ENCODE peak calls at places on chromosomes 6 and 20, in five cellular contexts. X is Peyer's patch, N is heart right ventricle, K is HCT116, D is ovary. R is an unnamed sample.

GRCh38 chr6:112289039-112289566 is 34.7 kb upstream of the LAMA4 start:
- DNase-seq in X (no peak), N (peak; percentile 61), K (no peak), D (peak; percentile 72), R (peak; percentile 35)

GRCh38 chr6:55069132-55069781 is 105.1 kb upstream of the HCRTR2 start:
- DNase-seq in X (no peak), N (no peak), K (peak; percentile 49), D (no peak), R (peak; percentile 39)

GRCh38 chr6:65780691-65781090 is 73.7 kb upstream of the EYS start:
- DNase-seq in X (no peak), N (no peak), K (no peak), D (no peak), R (no peak)

GRCh38 chr6:157550114-157550989 is 169.4 kb downstream of the ZDHHC14 start:
- DNase-seq in X (no peak), N (no peak), K (no peak), D (no peak), R (no peak)

GRCh38 chr6:137157601-137158000 is 15.8 kb downstream of the IL22RA2 start:
- DNase-seq in X (no peak), N (no peak), K (no peak), D (no peak), R (no peak)

GRCh38 chr20:16761305-16761829 is 13.2 kb downstream of the OTOR start:
- DNase-seq in X (no peak), N (no peak), K (peak; percentile 74), D (peak; percentile 32), R (peak; percentile 52)

GRCh38 chr6:39808934-39809333 is 16.8 kb downstream of the DAAM2 start:
- DNase-seq in X (no peak), N (no peak), K (no peak), D (no peak), R (no peak)

GRCh38 chr20:5078399-5078958 is 41.3 kb downstream of the PCNA start:
- DNase-seq in X (peak; percentile 61), N (peak; percentile 22), K (no peak), D (no peak), R (no peak)

GRCh38 chr20:42795399-42795798 is 394.3 kb downstream of the PTPRT start:
- DNase-seq in X (no peak), N (no peak), K (no peak), D (no peak), R (no peak)

GRCh38 chr6:161242779-161243693 is 30.8 kb downstream of the AGPAT4 start:
- DNase-seq in X (no peak), N (no peak), K (no peak), D (no peak), R (no peak)
- H3K4me3 ChIP-seq in X (no peak overlapping the region), N (no peak overlapping the region), K (no peak overlapping the region), D (no peak overlapping the region), R (no peak overlapping the region)

GRCh38 chr6:32942555-32942954 is 1.7 kb upstream of the HLA-DMB start:
- DNase-seq in X (no peak), N (no peak), K (no peak), D (no peak), R (no peak)
- H3K4me1 ChIP-seq in X (no peaks in the 10 kb centered on the region), N (peaks cover 24% of the 10 kb centered on the region), K (peaks cover 4% of the 10 kb centered on the region), D (no peaks in the 10 kb centered on the region), R (no peaks in the 10 kb centered on the region)

GRCh38 chr6:16031278-16031981 is 97.5 kb upstream of the MYLIP start:
- DNase-seq in X (no peak), N (no peak), K (no peak), D (no peak), R (no peak)

GRCh38 chr6:16038938-16039337 is 89.9 kb upstream of the MYLIP start:
- DNase-seq in X (no peak), N (no peak), K (no peak), D (no peak), R (no peak)

GRCh38 chr6:16035488-16036080 is 93.3 kb upstream of the MYLIP start:
- DNase-seq in X (no peak), N (no peak), K (no peak), D (no peak), R (no peak)

GRCh38 chr6:16028966-16029365 is 99.9 kb upstream of the MYLIP start:
- DNase-seq in X (no peak), N (no peak), K (no peak), D (no peak), R (no peak)

DNA sequence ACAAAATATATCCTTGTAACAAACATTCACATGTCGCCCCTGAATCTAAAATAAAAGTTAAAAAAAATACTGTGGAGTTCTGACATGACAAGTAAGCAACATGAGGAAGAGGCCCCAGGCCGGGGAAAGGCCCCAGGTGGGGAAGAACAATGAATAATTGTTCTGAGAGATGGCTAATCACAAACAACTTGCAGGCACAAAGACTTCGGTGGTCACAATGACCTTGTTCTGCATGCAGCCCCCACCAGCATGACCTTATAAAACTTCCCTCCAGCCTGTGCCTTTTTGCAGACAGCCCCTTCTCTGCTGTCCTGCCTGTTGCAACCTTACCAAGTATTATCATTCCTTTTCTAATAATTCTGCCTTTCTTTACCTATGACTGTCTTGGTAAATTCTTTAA is 95.7 kb upstream of the MYLIP start:
- DNase-seq in X (no peak), N (no peak), K (no peak), D (no peak), R (no peak)
- H3K27me3 ChIP-seq in X (no peaks in the 10 kb centered on the region), N (no peaks in the 10 kb centered on the region), K (no peaks in the 10 kb centered on the region), D (no peaks in the 10 kb centered on the region), R (no peaks in the 10 kb centered on the region)

GRCh38 chr6:49935387-49935786 is 28.6 kb downstream of the DEFB114 start:
- DNase-seq in X (no peak), N (no peak), K (no peak), D (no peak), R (no peak)
- H3K4me3 ChIP-seq in X (no peak overlapping the region), N (no peak overlapping the region), K (no peak overlapping the region), D (no peak overlapping the region), R (no peak overlapping the region)

DNA sequence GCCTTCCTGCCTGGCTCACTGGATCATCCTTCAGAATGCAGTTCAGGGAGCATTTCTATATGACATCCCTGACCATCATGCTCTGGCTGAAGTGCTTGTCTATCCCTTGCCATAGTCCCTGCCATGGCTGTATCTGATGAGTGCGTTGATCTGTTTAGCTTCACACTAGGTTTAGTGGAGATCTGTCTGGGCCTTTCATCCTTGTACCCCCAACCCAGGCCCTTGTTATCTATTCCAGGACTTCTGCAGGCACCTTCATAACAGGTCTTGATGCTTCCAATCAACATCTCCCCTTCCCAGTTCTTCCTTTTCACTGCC is 102.4 kb downstream of the QRSL1 start:
- DNase-seq in X (no peak), N (no peak), K (no peak), D (no peak), R (no peak)
- H3K4me1 ChIP-seq in X (peaks cover 4% of the 10 kb centered on the region), N (no peaks in the 10 kb centered on the region), K (no peaks in the 10 kb centered on the region), D (no peaks in the 10 kb centered on the region), R (no peaks in the 10 kb centered on the region)

GRCh38 chr6:1383729-1384548 is 5.4 kb upstream of the FOXF2 start:
- DNase-seq in X (no peak), N (no peak), K (no peak), D (no peak), R (no peak)
- H3K27me3 ChIP-seq in X (peaks cover 48% of the 10 kb centered on the region), N (peaks cover 100% of the 10 kb centered on the region), K (no peaks in the 10 kb centered on the region), D (peaks cover 7% of the 10 kb centered on the region), R (peaks cover 23% of the 10 kb centered on the region)

DNA sequence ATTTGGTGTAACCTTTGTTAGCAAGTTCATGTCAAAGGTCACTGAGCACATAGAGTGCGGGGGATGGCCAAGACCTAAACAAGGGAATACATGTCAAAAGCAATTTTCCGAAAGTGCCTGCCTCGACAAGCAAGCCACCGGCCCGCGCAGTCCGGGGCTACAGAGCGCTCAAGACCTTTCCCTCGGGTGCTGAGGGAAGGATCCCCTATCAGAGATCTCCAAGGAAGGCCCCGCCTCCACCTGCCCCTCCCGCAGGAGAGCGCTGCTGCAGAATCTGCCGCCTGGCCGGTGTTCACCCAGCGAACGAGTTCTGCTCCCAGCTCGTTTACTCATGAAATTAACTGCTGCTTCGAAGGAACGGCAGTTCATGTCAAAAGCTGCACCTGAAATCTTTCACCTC is 252.7 kb downstream of the BMP7 start:
- DNase-seq in X (no peak), N (no peak), K (no peak), D (no peak), R (peak; percentile 77)
- H3K4me3 ChIP-seq in X (no peak overlapping the region), N (no peak overlapping the region), K (no peak overlapping the region), D (no peak overlapping the region), R (no peak overlapping the region)

DNA sequence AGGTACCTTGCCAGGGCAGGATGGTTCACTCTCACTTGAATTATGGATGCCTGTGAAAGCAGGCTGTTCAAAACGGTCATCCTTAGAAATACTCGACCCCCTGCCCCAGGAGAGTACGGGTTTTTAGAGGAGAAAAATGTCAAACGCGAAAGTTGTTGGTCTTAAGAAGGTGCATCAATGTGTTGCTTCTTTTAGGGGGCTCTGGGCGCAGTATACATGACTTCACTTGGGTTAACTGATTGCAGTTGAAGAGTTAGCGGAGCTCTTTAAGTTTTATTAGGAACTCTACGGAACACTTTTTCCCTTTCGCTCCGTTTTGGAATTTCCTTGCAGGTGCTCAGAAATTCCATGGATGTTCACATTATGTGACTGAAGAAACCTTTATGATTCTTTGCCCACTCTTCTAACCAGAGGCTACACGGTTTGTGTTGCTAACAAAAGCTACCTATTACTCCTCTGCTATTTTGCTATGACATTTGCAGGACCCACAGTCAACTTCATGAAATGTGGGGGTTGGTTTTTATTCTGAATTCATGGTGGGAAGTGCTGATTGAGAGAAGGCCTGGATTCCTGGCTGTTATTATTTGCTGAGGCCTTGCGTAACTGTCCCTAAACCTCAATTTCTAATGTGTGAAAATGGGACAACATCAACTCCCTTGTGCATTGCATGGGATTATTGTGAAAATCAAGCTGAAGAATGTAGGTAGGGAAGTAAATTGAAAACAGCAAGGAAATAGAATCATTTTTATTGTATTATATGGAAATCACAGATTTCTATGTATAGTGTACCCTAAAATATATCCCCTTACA is 845 bp downstream of the ENPP1 start:
- DNase-seq in X (no peak), N (no peak), K (no peak), D (no peak), R (no peak)
- H3K4me1 ChIP-seq in X (no peaks in the 10 kb centered on the region), N (peaks cover 13% of the 10 kb centered on the region), K (no peaks in the 10 kb centered on the region), D (no peaks in the 10 kb centered on the region), R (peaks cover 13% of the 10 kb centered on the region)